ENCODE peak calls at places on chromosomes 2 and 18, in seven cellular contexts. M is nephron progenitor cell, E is head of caudate nucleus, Z is memory B cell, D is NCI-H1417, G is lower lobe of right lung, R is NCI-H524. F is an unnamed sample.

GRCh38 chr2:123840016-123840415 is 185.1 kb upstream of the CNTNAP5 start:
- DNase-seq in E (no peak), G (no peak), R (no peak), Z (no peak), D (no peak), M (no peak), F (no peak)

GRCh38 chr2:118865106-118865505 is 17.7 kb upstream of the EN1 start:
- DNase-seq in E (peak; percentile 25), R (peak; percentile 69), M (peak; percentile 56), D (peak; percentile 69), Z (no peak), G (no peak), F (peak; percentile 1)

GRCh38 chr2:133400411-133400810 is 167.9 kb downstream of the NCKAP5 start:
- DNase-seq in E (no peak), G (no peak), M (no peak), R (no peak), D (no peak), Z (no peak), F (no peak)

GRCh38 chr2:122799391-122799790 is 1043.9 kb downstream of the TSN start:
- DNase-seq in M (no peak), R (no peak), Z (no peak), D (no peak), E (no peak), G (no peak), F (no peak)

GRCh38 chr18:13464432-13465125 is 246.0 kb downstream of the LDLRAD4 start:
- DNase-seq in R (no peak), Z (peak; percentile 18), G (peak; percentile 70), E (peak; percentile 33), D (no peak), M (no peak), F (no peak)

GRCh38 chr2:23661276-23662050 is 265.5 kb downstream of the ATAD2B start:
- DNase-seq in M (no peak), E (no peak), D (no peak), Z (no peak), G (no peak), R (no peak), F (no peak)

GRCh38 chr2:88540346-88540745 is 86.9 kb downstream of the EIF2AK3 start:
- DNase-seq in M (no peak), Z (no peak), R (no peak), G (no peak), E (no peak), D (no peak), F (no peak)

GRCh38 chr2:25132693-25133092 is 35.7 kb downstream of the POMC start:
- DNase-seq in G (no peak), R (no peak), D (no peak), E (no peak), M (no peak), Z (no peak), F (no peak)

GRCh38 chr2:205612661-205613060 is 69.6 kb upstream of the NRP2 start:
- DNase-seq in Z (no peak), D (no peak), G (no peak), R (no peak), M (no peak), E (no peak), F (no peak)

GRCh38 chr2:96954490-96954846 is 31.9 kb downstream of the FAM178B start:
- DNase-seq in Z (no peak), M (no peak), G (no peak), E (no peak), D (peak; percentile 34), R (no peak), F (peak; percentile 22)

GRCh38 chr18:68215931-68216330 is 499.0 kb downstream of the TMX3 start:
- DNase-seq in Z (no peak), G (no peak), E (no peak), D (no peak), M (no peak), R (no peak), F (no peak)

GRCh38 chr2:231666171-231667095 is 41.9 kb upstream of the PTMA start:
- DNase-seq in M (peak; percentile 74), G (peak; percentile 98), E (peak; percentile 91), D (peak; percentile 96), R (peak; percentile 82), Z (no peak), F (no peak)

GRCh38 chr2:106219813-106220212 is 25.7 kb upstream of the UXS1 start:
- DNase-seq in D (no peak), M (no peak), E (no peak), Z (no peak), R (no peak), G (no peak), F (no peak)

GRCh38 chr2:157182204-157182709 is 75.2 kb upstream of the GALNT5 start:
- DNase-seq in D (no peak), Z (no peak), R (peak; percentile 89), M (no peak), G (no peak), E (no peak), F (no peak)

GRCh38 chr18:47756364-47757016 is 174.0 kb downstream of the SMAD2 start:
- DNase-seq in R (peak; percentile 59), E (peak; percentile 50), G (peak; percentile 74), D (peak; percentile 86), M (peak; percentile 84), Z (peak; percentile 45), F (peak; percentile 38)

GRCh38 chr18:58669731-58670379 is 1.4 kb upstream of the MALT1 start:
- DNase-seq in M (no peak), G (no peak), Z (no peak), R (no peak), E (no peak), D (peak; percentile 86), F (peak; percentile 85)

GRCh38 chr2:102073168-102073724 is 69.3 kb upstream of the IL1R1 start:
- DNase-seq in G (no peak), Z (no peak), R (no peak), E (no peak), D (no peak), M (no peak), F (no peak)

GRCh38 chr2:204825054-204825453 is 279.8 kb downstream of the PARD3B start:
- DNase-seq in D (no peak), Z (no peak), M (no peak), E (no peak), R (no peak), G (no peak), F (no peak)

GRCh38 chr2:174492963-174493431 is 6.2 kb upstream of the GPR155 start:
- DNase-seq in Z (peak; percentile 61), M (no peak), G (no peak), D (no peak), E (no peak), R (no peak), F (no peak)

GRCh38 chr18:78006805-78007204 is 757.2 kb downstream of the GALR1 start:
- DNase-seq in M (peak; percentile 12), E (no peak), D (peak; percentile 82), Z (no peak), R (no peak), G (no peak), F (no peak)

GRCh38 chr2:47344890-47345583 is 57.9 kb upstream of the MSH2 start:
- DNase-seq in M (peak; percentile 84), R (peak; percentile 98), D (peak; percentile 100), E (peak; percentile 89), G (peak; percentile 86), Z (no peak), F (peak; percentile 93)

GRCh38 chr2:12796617-12797016 is 79.9 kb downstream of the TRIB2 start:
- DNase-seq in D (no peak), G (no peak), R (no peak), Z (no peak), E (peak; percentile 7), M (peak; percentile 17), F (no peak)

GRCh38 chr2:14530506-14530905 is 102.0 kb upstream of the LRATD1 start:
- DNase-seq in R (no peak), M (no peak), G (no peak), Z (no peak), E (no peak), D (no peak), F (no peak)

GRCh38 chr2:156321243-156321904 is 11.1 kb downstream of the NR4A2 start:
- DNase-seq in Z (no peak), R (no peak), D (no peak), E (no peak), M (no peak), G (peak; percentile 49), F (no peak)

GRCh38 chr2:207770602-207771404 is 1.1 kb upstream of the FZD5 start:
- DNase-seq in Z (no peak), M (peak; percentile 36), D (no peak), E (no peak), R (no peak), G (peak; percentile 56), F (no peak)

GRCh38 chr2:170715062-170715931 is at the start of gene SP5:
- DNase-seq in E (no peak), M (peak; percentile 75), R (peak; percentile 86), G (peak; percentile 79), D (peak; percentile 60), Z (no peak), F (peak; percentile 57)

GRCh38 chr2:206443735-206444527 is 599 bp downstream of the ADAM23 start:
- DNase-seq in Z (no peak), D (peak; percentile 81), R (peak; percentile 39), G (no peak), E (peak; percentile 30), M (peak; percentile 68), F (peak; percentile 27)

GRCh38 chr2:43133708-43134570 is 92.5 kb downstream of the ZFP36L2 start:
- DNase-seq in Z (peak; percentile 76), D (peak; percentile 19), G (peak; percentile 80), E (peak; percentile 53), M (no peak), R (no peak), F (no peak)

GRCh38 chr2:240435457-240435954 is at the start of gene GPC1:
- DNase-seq in M (peak; percentile 86), R (peak; percentile 67), E (peak; percentile 74), Z (no peak), D (peak; percentile 83), G (peak; percentile 80), F (peak; percentile 23)

GRCh38 chr18:25457636-25458035 is 105.7 kb upstream of the ZNF521 start:
- DNase-seq in G (no peak), R (peak; percentile 6), E (no peak), Z (no peak), M (no peak), D (no peak), F (no peak)

GRCh38 chr2:120957905-120958304 is 222.2 kb downstream of the GLI2 start:
- DNase-seq in G (no peak), E (no peak), D (no peak), Z (no peak), R (no peak), M (no peak), F (no peak)

F was measured in NCI-H748 treated with DMSO at 0.1 percent for 48 hours.